ENCODE peak calls at places on chromosomes 16 and 17, in four cellular contexts. One of them, this sample, is unnamed.

GRCh38 chr16:58684001-58684353 is 593 bp downstream of the SLC38A7 start:
- DNase-seq in K562: no peak
- DNase-seq in GM12878: no peak
- DNase-seq in HepG2: no peak
- DNase-seq in this sample: no peak

GRCh38 chr17:19759934-19760530 is 11.9 kb upstream of the ALDH3A1 start:
- DNase-seq in K562: no peak
- DNase-seq in GM12878: no peak
- DNase-seq in HepG2: no peak
- DNase-seq in this sample: no peak

GRCh38 chr16:50338371-50339231 is 30.2 kb downstream of the BRD7 start:
- DNase-seq in K562: no peak
- DNase-seq in GM12878: no peak
- DNase-seq in HepG2: no peak
- DNase-seq in this sample: no peak

GRCh38 chr16:31471875-31472558 is at the start of gene TGFB1I1:
- DNase-seq in K562: no peak
- DNase-seq in GM12878: no peak
- DNase-seq in HepG2: no peak
- DNase-seq in this sample: peak; percentile 59

GRCh38 chr17:752620-753219 is 656 bp upstream of the GEMIN4 start:
- DNase-seq in K562: no peak
- DNase-seq in GM12878: no peak
- DNase-seq in HepG2: no peak
- DNase-seq in this sample: peak; percentile 40

GRCh38 chr17:38424297-38424972 is 3.8 kb upstream of the ARHGAP23 start:
- DNase-seq in K562: no peak
- DNase-seq in GM12878: no peak
- DNase-seq in HepG2: no peak
- DNase-seq in this sample: no peak

GRCh38 chr16:11361751-11362742 is 16.8 kb downstream of the RMI2 start:
- DNase-seq in K562: no peak
- DNase-seq in GM12878: peak; percentile 45
- DNase-seq in HepG2: no peak
- DNase-seq in this sample: no peak

GRCh38 chr16:85094812-85095211 is 17.5 kb downstream of the CIBAR2 start:
- DNase-seq in K562: no peak
- DNase-seq in GM12878: no peak
- DNase-seq in HepG2: no peak
- DNase-seq in this sample: no peak

GRCh38 chr16:1691276-1691675 is 13.2 kb downstream of the JPT2 start:
- DNase-seq in K562: no peak
- DNase-seq in GM12878: no peak
- DNase-seq in HepG2: no peak
- DNase-seq in this sample: no peak

GRCh38 chr17:4604111-4604644 is 19.8 kb downstream of the SMTNL2 start:
- DNase-seq in K562: no peak
- DNase-seq in GM12878: no peak
- DNase-seq in HepG2: no peak
- DNase-seq in this sample: no peak

GRCh38 chr16:10992797-10993196 is 48.4 kb downstream of the CLEC16A start:
- DNase-seq in K562: peak; percentile 76
- DNase-seq in GM12878: no peak
- DNase-seq in HepG2: no peak
- DNase-seq in this sample: no peak

GRCh38 chr16:24013733-24014645 is 178.2 kb downstream of the PRKCB start:
- DNase-seq in K562: no peak
- DNase-seq in GM12878: peak; percentile 98
- DNase-seq in HepG2: no peak
- DNase-seq in this sample: no peak

GRCh38 chr16:87979352-87979751 is 28.1 kb downstream of the BANP start:
- DNase-seq in K562: no peak
- DNase-seq in GM12878: no peak
- DNase-seq in HepG2: no peak
- DNase-seq in this sample: no peak

GRCh38 chr16:57115504-57116182 is 23.3 kb downstream of the CPNE2 start:
- DNase-seq in K562: no peak
- DNase-seq in GM12878: no peak
- DNase-seq in HepG2: no peak
- DNase-seq in this sample: no peak

GRCh38 chr17:59221159-59221847 is 992 bp downstream of the GDPD1 start:
- DNase-seq in K562: peak; percentile 42
- DNase-seq in GM12878: no peak
- DNase-seq in HepG2: no peak
- DNase-seq in this sample: no peak

GRCh38 chr17:61495161-61495857 is 43.1 kb downstream of the TBX4 start:
- DNase-seq in K562: no peak
- DNase-seq in GM12878: no peak
- DNase-seq in HepG2: no peak
- DNase-seq in this sample: no peak

GRCh38 chr16:21302898-21303528 is 24.9 kb upstream of the CRYM start:
- DNase-seq in K562: peak; percentile 33
- DNase-seq in GM12878: peak; percentile 55
- DNase-seq in HepG2: no peak
- DNase-seq in this sample: no peak
- TF ChIP-seq CBFB in K562: no peak
- TF ChIP-seq CBFB in GM12878: no peak
- TF ChIP-seq CBFB in HepG2: no peak
- TF ChIP-seq CBFB in this sample: no peak

GRCh38 chr17:36188891-36189306 is 7.7 kb downstream of the CCL3L1 start:
- DNase-seq in K562: no peak
- DNase-seq in GM12878: peak; percentile 59
- DNase-seq in HepG2: no peak
- DNase-seq in this sample: no peak
- TF ChIP-seq CBFB in K562: no peak
- TF ChIP-seq CBFB in GM12878: no peak
- TF ChIP-seq CBFB in HepG2: no peak
- TF ChIP-seq CBFB in this sample: no peak

GRCh38 chr17:77437017-77437416 is 296.2 kb downstream of the SEC14L1 start:
- DNase-seq in K562: no peak
- DNase-seq in GM12878: no peak
- DNase-seq in HepG2: no peak
- DNase-seq in this sample: no peak
- TF ChIP-seq CBFB in K562: no peak
- TF ChIP-seq CBFB in GM12878: no peak
- TF ChIP-seq CBFB in HepG2: no peak
- TF ChIP-seq CBFB in this sample: no peak

DNA sequence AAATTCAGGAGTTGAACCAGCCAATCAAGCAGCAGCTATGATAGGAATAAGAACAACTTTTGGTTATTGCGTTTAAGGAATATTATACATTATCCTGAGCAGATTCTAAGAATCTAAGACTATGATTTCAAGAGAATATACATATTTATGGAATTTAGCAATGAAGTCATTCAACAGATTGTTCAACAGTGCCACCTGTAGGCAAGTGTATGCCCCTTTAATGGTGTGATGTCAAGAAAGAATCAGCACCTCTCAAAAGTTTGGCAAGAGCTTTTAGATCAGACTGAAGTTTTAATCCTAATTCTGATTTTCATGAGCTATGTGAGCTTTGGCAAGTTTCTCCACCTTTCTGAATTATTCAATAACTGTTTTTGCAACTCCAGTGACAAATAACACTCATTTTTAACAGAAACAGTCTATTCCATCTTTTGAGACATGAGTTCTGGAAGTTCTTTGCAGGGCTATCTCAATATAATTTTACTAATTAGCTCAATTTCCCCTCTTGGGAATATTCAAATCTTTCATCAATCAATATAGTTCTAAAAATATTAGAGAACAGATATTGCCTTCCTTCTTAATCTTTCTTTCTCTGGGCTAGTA is 474.3 kb upstream of the TOM1L1 start:
- DNase-seq in K562: no peak
- DNase-seq in GM12878: no peak
- DNase-seq in HepG2: peak; percentile 7
- DNase-seq in this sample: no peak
- TF ChIP-seq CBFB in K562: no peak
- TF ChIP-seq CBFB in GM12878: no peak
- TF ChIP-seq CBFB in HepG2: no peak
- TF ChIP-seq CBFB in this sample: no peak

GRCh38 chr17:82449136-82449882 is 1.2 kb downstream of the CYBC1 start:
- DNase-seq in K562: no peak
- DNase-seq in GM12878: peak; percentile 65
- DNase-seq in HepG2: no peak
- DNase-seq in this sample: peak; percentile 42
- TF ChIP-seq CBFB in K562: no peak
- TF ChIP-seq CBFB in GM12878: peak; percentile 56
- TF ChIP-seq CBFB in HepG2: no peak
- TF ChIP-seq CBFB in this sample: no peak

GRCh38 chr17:29760771-29761682 is 138.3 kb upstream of the CORO6 start:
- DNase-seq in K562: no peak
- DNase-seq in GM12878: peak; percentile 55
- DNase-seq in HepG2: peak; percentile 60
- DNase-seq in this sample: peak; percentile 77
- TF ChIP-seq CBFB in K562: no peak
- TF ChIP-seq CBFB in GM12878: peak; percentile 46
- TF ChIP-seq CBFB in HepG2: peak; percentile 45
- TF ChIP-seq CBFB in this sample: no peak

GRCh38 chr16:48155926-48156789 is at the start of gene ABCC12:
- DNase-seq in K562: no peak
- DNase-seq in GM12878: no peak
- DNase-seq in HepG2: no peak
- DNase-seq in this sample: no peak
- TF ChIP-seq CBFB in K562: no peak
- TF ChIP-seq CBFB in GM12878: no peak
- TF ChIP-seq CBFB in HepG2: no peak
- TF ChIP-seq CBFB in this sample: no peak

This sample was measured in WTC11.